ENCODE peak calls at places on chromosomes 16 and 17, in five cellular contexts. U, F, G, K and M are unnamed samples.

GRCh38 chr16:23317266-23317661 is 15.2 kb downstream of the SCNN1B start:
- DNase-seq in U (peak), F (no peak), G (no peak), K (no peak), M (no peak)

GRCh38 chr16:84116720-84117481 is at the start of gene MBTPS1:
- DNase-seq in U (peak), F (peak), G (peak), K (peak), M (peak)

GRCh38 chr17:40109471-40109824 is 9.1 kb upstream of the NR1D1 start:
- DNase-seq in U (no peak), F (no peak), G (peak), K (no peak), M (no peak)

GRCh38 chr17:50480854-50481490 is 2.3 kb downstream of the RSAD1 start:
- DNase-seq in U (no peak), F (no peak), G (peak), K (no peak), M (no peak)

GRCh38 chr17:56845934-56846333 is 12.0 kb downstream of the DGKE start:
- DNase-seq in U (no peak), F (no peak), G (no peak), K (no peak), M (no peak)

GRCh38 chr16:88597856-88598491 is 27.8 kb downstream of the ZC3H18 start:
- DNase-seq in U (no peak), F (no peak), G (peak), K (no peak), M (no peak)

GRCh38 chr17:45441536-45442310 is 9.1 kb upstream of the ARHGAP27 start:
- DNase-seq in U (no peak), F (no peak), G (no peak), K (no peak), M (no peak)

GRCh38 chr17:75524971-75525805 is at the start of gene LLGL2:
- DNase-seq in U (peak), F (no peak), G (peak), K (peak), M (peak)

GRCh38 chr17:53193044-53193443 is 629.7 kb upstream of the KIF2B start:
- DNase-seq in U (no peak), F (no peak), G (no peak), K (no peak), M (no peak)

GRCh38 chr17:80187493-80187892 is 17.7 kb downstream of the CARD14 start:
- DNase-seq in U (peak), F (peak), G (no peak), K (no peak), M (no peak)

GRCh38 chr16:79716645-79717323 is 116.2 kb upstream of the MAF start:
- DNase-seq in U (no peak), F (no peak), G (no peak), K (no peak), M (no peak)

GRCh38 chr16:89195521-89196171 is 4.7 kb downstream of the SLC22A31 start:
- DNase-seq in U (no peak), F (no peak), G (no peak), K (no peak), M (no peak)

GRCh38 chr17:74354123-74354522 is 7.5 kb downstream of the BTBD17 start:
- DNase-seq in U (peak), F (no peak), G (peak), K (peak), M (no peak)

GRCh38 chr16:67942200-67942509 is 1.8 kb downstream of the LCAT start:
- DNase-seq in U (no peak), F (no peak), G (peak), K (no peak), M (peak)

GRCh38 chr16:73771676-73772075 is 524.9 kb upstream of the PSMD7 start:
- DNase-seq in U (no peak), F (peak), G (peak), K (no peak), M (no peak)

GRCh38 chr17:41118721-41119120 is 548 bp upstream of the KRTAP4-11 start:
- DNase-seq in U (no peak), F (no peak), G (no peak), K (no peak), M (no peak)

GRCh38 chr16:30561212-30561816 is 3.1 kb upstream of the ZNF764 start:
- DNase-seq in U (peak), F (no peak), G (no peak), K (no peak), M (peak)

GRCh38 chr17:77496831-77497577 is 356.2 kb downstream of the SEC14L1 start:
- DNase-seq in U (peak), F (no peak), G (no peak), K (no peak), M (no peak)

GRCh38 chr16:88503771-88504488 is 50.9 kb downstream of the ZFPM1 start:
- DNase-seq in U (no peak), F (no peak), G (no peak), K (no peak), M (no peak)

GRCh38 chr16:49859139-49859947 is 3.4 kb upstream of the ZNF423 start:
- DNase-seq in U (no peak), F (no peak), G (peak), K (no peak), M (peak)

GRCh38 chr17:73589096-73589980 is 54.9 kb downstream of the SDK2 start:
- DNase-seq in U (no peak), F (no peak), G (no peak), K (no peak), M (no peak)

GRCh38 chr17:28610372-28610771 is 3.6 kb downstream of the RSKR start:
- DNase-seq in U (no peak), F (no peak), G (no peak), K (no peak), M (no peak)

GRCh38 chr16:22071352-22071923 is 20.9 kb upstream of the VWA3A start:
- DNase-seq in U (no peak), F (no peak), G (no peak), K (no peak), M (no peak)

GRCh38 chr16:83205896-83206295 is 579.1 kb downstream of the CDH13 start:
- DNase-seq in U (no peak), F (no peak), G (no peak), K (no peak), M (no peak)

GRCh38 chr17:58279016-58279671 is 1.6 kb downstream of the MPO start:
- DNase-seq in U (peak), F (no peak), G (peak), K (no peak), M (peak)

GRCh38 chr17:47806913-47807255 is 14.7 kb downstream of the OSBPL7 start:
- DNase-seq in U (no peak), F (no peak), G (no peak), K (no peak), M (no peak)

GRCh38 chr16:90004577-90004976 is 14.7 kb downstream of the DBNDD1 start:
- DNase-seq in U (no peak), F (no peak), G (no peak), K (no peak), M (peak)

GRCh38 chr17:78138204-78139060 is 7.8 kb upstream of the C17orf99 start:
- DNase-seq in U (no peak), F (no peak), G (no peak), K (peak), M (no peak)

GRCh38 chr16:22217890-22218730 is 12.0 kb downstream of the EEF2K start:
- DNase-seq in U (no peak), F (no peak), G (peak), K (no peak), M (no peak)

GRCh38 chr17:8532021-8532420 is 96.3 kb downstream of the NDEL1 start:
- DNase-seq in U (no peak), F (no peak), G (no peak), K (no peak), M (peak)

GRCh38 chr16:12467418-12468210 is 336.1 kb downstream of the CPPED1 start:
- DNase-seq in U (no peak), F (no peak), G (no peak), K (no peak), M (no peak)

GRCh38 chr16:30163538-30163937 is 19.9 kb upstream of the CORO1A start:
- DNase-seq in U (no peak), F (no peak), G (no peak), K (no peak), M (no peak)

GRCh38 chr16:83113317-83113716 is 486.5 kb downstream of the CDH13 start:
- DNase-seq in U (peak), F (no peak), G (peak), K (peak), M (peak)

GRCh38 chr16:87465306-87465705 is 27.5 kb downstream of the ZCCHC14 start:
- DNase-seq in U (peak), F (peak), G (peak), K (peak), M (peak)

GRCh38 chr17:81858967-81859905 is 1.1 kb downstream of the P4HB start:
- DNase-seq in U (no peak), F (no peak), G (peak), K (peak), M (peak)

DNA sequence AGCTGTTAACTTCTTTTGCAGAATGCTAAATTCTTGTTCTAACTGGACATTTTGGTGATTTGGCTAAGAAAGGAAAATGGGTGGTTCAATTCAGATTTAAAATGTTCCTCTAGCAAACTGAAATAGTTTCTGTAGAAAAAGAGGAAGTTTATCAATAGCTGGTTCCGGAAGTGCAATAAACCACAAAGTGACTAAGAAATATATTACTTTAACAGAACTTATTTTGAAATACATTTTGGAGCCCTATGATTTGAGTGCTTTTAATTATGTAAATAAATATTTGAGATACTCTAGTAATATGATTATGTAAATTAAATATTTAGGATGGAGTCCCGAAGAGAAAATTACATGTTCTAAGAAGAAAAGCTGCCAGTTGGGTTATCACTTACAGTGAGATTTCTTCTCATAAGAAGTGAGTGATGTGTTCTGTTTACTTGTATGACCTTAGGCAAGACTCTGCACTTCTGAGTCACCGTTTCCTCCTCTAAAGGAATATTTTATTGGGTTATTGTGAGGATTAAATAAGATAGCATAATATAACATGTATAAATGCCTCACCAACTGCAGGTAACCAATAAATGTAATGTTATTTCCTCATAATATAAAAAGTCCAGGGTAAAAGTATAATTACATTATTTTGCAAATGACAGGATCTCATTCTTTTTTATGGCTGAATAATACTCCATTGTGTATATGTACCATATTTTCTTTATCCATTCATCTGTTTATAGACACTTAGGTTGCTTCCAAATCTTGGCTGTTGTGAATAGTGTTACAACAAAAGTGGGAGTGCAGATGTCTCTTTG is at the start of gene EVI2B:
- DNase-seq in U (peak), F (peak), G (peak), K (peak), M (peak)
- H3K4me3 ChIP-seq in U (no peak), F (no peak), G (peak), K (peak), M (no peak)

GRCh38 chr17:34892864-34893263 is 68.4 kb downstream of the CCT6B start:
- DNase-seq in U (no peak), F (no peak), G (peak), K (peak), M (peak)
- TF ChIP-seq CTCF in U (no peak), F (peak), G (peak), K (peak), M (peak)

DNA sequence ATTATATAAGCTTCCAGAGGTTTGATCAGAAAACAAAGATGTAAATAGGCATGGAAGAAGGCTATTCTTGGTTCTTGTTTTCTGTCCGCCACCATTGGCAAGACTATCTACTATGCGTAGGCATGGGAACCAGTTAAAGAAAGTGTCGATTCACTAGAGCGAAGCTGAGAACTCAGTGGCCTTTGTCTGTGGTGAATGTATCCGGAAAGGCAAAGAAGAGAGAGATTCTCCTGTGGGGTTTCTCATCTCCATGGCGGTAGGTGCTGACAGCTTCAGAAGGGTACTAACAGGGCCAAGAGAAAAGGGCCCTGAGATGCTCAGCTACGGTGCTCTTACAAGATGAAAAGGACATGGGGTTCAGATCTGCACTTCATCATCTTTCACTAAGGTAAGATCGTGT is 29.7 kb downstream of the KCNJ16 start:
- DNase-seq in U (no peak), F (no peak), G (no peak), K (no peak), M (no peak)
- H3K4me3 ChIP-seq in U (no peak), F (no peak), G (no peak), K (no peak), M (no peak)

DNA sequence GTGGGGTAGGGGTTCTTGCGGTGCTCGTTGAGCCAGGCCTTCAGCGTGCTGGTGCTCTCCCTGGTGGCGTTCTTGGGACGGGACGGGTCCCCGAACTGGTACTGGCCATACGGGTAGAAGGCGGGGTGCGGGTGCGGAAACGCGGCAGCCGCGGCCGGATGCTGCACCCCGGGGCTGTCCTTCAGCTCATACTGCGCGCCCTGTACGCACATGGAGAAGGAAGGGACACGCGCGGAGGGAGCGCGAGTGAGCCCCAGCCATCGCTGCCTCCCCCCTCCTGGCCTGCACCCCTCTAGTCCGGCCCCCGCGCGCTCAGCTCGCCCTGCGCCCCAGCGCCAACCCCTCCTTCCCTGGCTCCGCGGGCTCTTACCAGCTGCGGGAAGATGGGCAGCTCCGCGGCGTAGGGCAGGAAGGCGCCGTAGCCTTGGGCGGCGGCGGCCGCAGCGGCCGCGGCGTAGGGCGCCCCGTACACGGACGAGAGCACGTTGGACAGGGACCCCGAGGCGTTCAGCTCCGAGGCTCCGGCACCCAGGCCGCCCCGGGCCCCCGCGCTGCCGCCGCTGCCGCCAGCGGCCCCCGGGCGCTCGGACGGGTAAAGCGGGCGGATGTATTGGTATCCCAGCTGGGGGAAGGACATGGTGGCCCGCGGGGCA is 1.0 kb downstream of the IRX3 start:
- DNase-seq in U (peak), F (no peak), G (peak), K (peak), M (peak)
- TF ChIP-seq CTCF in U (no peak), F (peak), G (no peak), K (no peak), M (peak)